ENCODE peak calls at places on chromosomes 3 and 15, in seven cellular contexts. S is Panc1, E is cardiac fibroblast, O is K562, X is right lobe of liver, L is GM12865, G is upper lobe of right lung. F is an unnamed sample.

GRCh38 chr3:169509780-169510179 is 153.7 kb downstream of the MECOM start:
- DNase-seq in E (no peak), O (no peak), L (no peak), G (no peak), S (no peak), X (no peak), F (no peak)

GRCh38 chr3:170808041-170808440 is 62.0 kb downstream of the RPL22L1 start:
- DNase-seq in S (no peak), O (no peak), E (no peak), X (no peak), G (no peak), L (no peak), F (no peak)

GRCh38 chr3:169147246-169148008 is 516.1 kb downstream of the MECOM start:
- DNase-seq in L (no peak), O (peak; percentile 74), G (peak; percentile 68), E (peak; percentile 74), X (peak; percentile 47), S (no peak), F (no peak)

GRCh38 chr3:58291671-58292338 is 14.2 kb upstream of the RPP14 start:
- DNase-seq in G (no peak), L (no peak), S (no peak), E (no peak), O (no peak), X (no peak), F (no peak)

GRCh38 chr3:185693985-185694675 is 108.0 kb downstream of the SENP2 start:
- DNase-seq in E (peak; percentile 60), S (no peak), G (no peak), O (no peak), X (no peak), L (no peak), F (no peak)

GRCh38 chr3:176426371-176426770 is 770.9 kb downstream of the TBL1XR1 start:
- DNase-seq in O (no peak), G (no peak), L (no peak), S (no peak), E (no peak), X (no peak), F (no peak)

GRCh38 chr15:39585871-39586301 is 5.0 kb downstream of the THBS1 start:
- DNase-seq in E (no peak), O (no peak), G (no peak), S (no peak), L (no peak), X (no peak), F (no peak)

GRCh38 chr3:187955076-187955952 is 198.6 kb upstream of the LPP start:
- DNase-seq in X (peak; percentile 75), S (no peak), E (peak; percentile 92), L (no peak), G (no peak), O (no peak), F (no peak)

GRCh38 chr3:19046440-19046839 is 101.9 kb upstream of the KCNH8 start:
- DNase-seq in L (no peak), E (peak; percentile 1), X (no peak), O (no peak), G (no peak), S (no peak), F (no peak)

GRCh38 chr15:70504305-70504951 is 258.9 kb downstream of the UACA start:
- DNase-seq in S (no peak), L (peak; percentile 91), G (peak; percentile 73), E (peak; percentile 94), O (no peak), X (no peak), F (peak; percentile 69)

GRCh38 chr3:132787616-132788015 is 65.4 kb upstream of the NPHP3 start:
- DNase-seq in E (peak; percentile 58), L (no peak), O (no peak), S (no peak), X (no peak), G (no peak), F (no peak)

GRCh38 chr15:89396723-89397652 is 62.4 kb upstream of the POLG start:
- DNase-seq in E (no peak), S (no peak), G (no peak), O (no peak), X (no peak), L (no peak), F (no peak)

GRCh38 chr3:100518244-100518643 is 25.8 kb downstream of the TMEM45A start:
- DNase-seq in O (no peak), G (no peak), S (no peak), L (no peak), E (no peak), X (no peak), F (no peak)

GRCh38 chr3:119352863-119353527 is 58.8 kb downstream of the ARHGAP31 start:
- DNase-seq in L (peak; percentile 61), S (no peak), O (no peak), G (no peak), E (peak; percentile 85), X (no peak), F (peak; percentile 37)

GRCh38 chr3:154701055-154701454 is 271.1 kb upstream of the GPR149 start:
- DNase-seq in G (no peak), L (no peak), O (no peak), E (no peak), X (no peak), S (no peak), F (no peak)

GRCh38 chr3:30393079-30393478 is 213.3 kb upstream of the TGFBR2 start:
- DNase-seq in E (no peak), G (no peak), X (no peak), O (no peak), S (no peak), L (no peak), F (no peak)

GRCh38 chr3:3708769-3709115 is 90.5 kb upstream of the LRRN1 start:
- DNase-seq in O (no peak), X (no peak), G (no peak), L (no peak), E (no peak), S (no peak), F (no peak)

GRCh38 chr3:157347577-157348303 is 88.9 kb upstream of the PTX3 start:
- DNase-seq in L (no peak), S (no peak), X (no peak), E (peak; percentile 92), O (peak; percentile 40), G (no peak), F (no peak)

GRCh38 chr15:47399100-47399499 is 318.2 kb upstream of the SEMA6D start:
- DNase-seq in G (no peak), S (no peak), L (no peak), X (no peak), E (no peak), O (no peak), F (no peak)

GRCh38 chr3:34260266-34260990 is 462.0 kb downstream of the PDCD6IP start:
- DNase-seq in S (peak; percentile 4), O (peak; percentile 52), X (peak; percentile 48), E (peak; percentile 78), L (peak; percentile 61), G (no peak), F (no peak)

GRCh38 chr3:112688819-112689218 is 47.9 kb upstream of the CCDC80 start:
- DNase-seq in G (no peak), O (no peak), E (no peak), L (no peak), X (no peak), S (no peak), F (no peak)

GRCh38 chr3:62201438-62202035 is 171.8 kb downstream of the FEZF2 start:
- DNase-seq in S (peak; percentile 8), E (peak; percentile 63), O (peak; percentile 36), G (no peak), X (no peak), L (peak; percentile 28), F (no peak)

GRCh38 chr15:90836296-90836871 is 32.0 kb upstream of the FURIN start:
- DNase-seq in L (no peak), O (peak; percentile 67), G (no peak), X (no peak), S (no peak), E (peak; percentile 73), F (no peak)

GRCh38 chr15:27028836-27029482 is 58.0 kb downstream of the GABRG3 start:
- DNase-seq in O (no peak), L (no peak), S (no peak), G (no peak), X (no peak), E (no peak), F (no peak)

GRCh38 chr3:150761831-150762661 is 923 bp downstream of the SIAH2 start:
- DNase-seq in X (peak; percentile 75), G (peak; percentile 71), O (peak; percentile 51), L (peak; percentile 42), E (peak; percentile 53), S (no peak), F (no peak)

GRCh38 chr15:24748812-24749439 is 73.4 kb downstream of the NPAP1 start:
- DNase-seq in X (no peak), O (no peak), S (no peak), L (no peak), E (no peak), G (no peak), F (no peak)
- TF ChIP-seq CTCF in X (no peak), O (no peak), S (no peak), L (no peak), E (no peak), G (no peak), F (no peak)

GRCh38 chr3:94024385-94024784 is 4.0 kb downstream of the STX19 start:
- DNase-seq in G (no peak), E (peak; percentile 25), O (no peak), L (no peak), X (no peak), S (no peak), F (no peak)
- TF ChIP-seq CTCF in G (no peak), E (no peak), O (no peak), L (no peak), X (no peak), S (no peak), F (no peak)

DNA sequence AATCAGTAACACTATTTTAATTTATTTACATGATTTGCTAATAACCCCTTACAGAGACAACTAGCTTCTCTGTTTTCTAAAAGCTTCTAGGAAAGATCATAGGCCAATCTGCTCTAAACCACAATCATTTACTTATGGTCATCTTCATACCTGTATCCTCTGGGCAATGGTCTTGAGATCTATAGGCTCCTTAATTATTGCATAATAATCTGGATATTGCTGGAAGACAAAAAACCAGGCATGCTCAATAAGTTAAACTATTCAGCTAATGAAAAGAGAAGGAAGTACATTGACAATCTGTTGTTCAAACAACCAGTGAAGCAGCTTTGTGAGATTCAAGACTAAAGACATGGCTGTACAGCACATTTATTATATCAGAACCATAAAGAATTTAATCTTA is 34.1 kb downstream of the PBRM1 start:
- DNase-seq in S (no peak), O (no peak), L (no peak), X (no peak), G (no peak), E (no peak), F (no peak)
- TF ChIP-seq CTCF in S (no peak), O (no peak), L (no peak), X (no peak), G (no peak), E (no peak), F (no peak)

DNA sequence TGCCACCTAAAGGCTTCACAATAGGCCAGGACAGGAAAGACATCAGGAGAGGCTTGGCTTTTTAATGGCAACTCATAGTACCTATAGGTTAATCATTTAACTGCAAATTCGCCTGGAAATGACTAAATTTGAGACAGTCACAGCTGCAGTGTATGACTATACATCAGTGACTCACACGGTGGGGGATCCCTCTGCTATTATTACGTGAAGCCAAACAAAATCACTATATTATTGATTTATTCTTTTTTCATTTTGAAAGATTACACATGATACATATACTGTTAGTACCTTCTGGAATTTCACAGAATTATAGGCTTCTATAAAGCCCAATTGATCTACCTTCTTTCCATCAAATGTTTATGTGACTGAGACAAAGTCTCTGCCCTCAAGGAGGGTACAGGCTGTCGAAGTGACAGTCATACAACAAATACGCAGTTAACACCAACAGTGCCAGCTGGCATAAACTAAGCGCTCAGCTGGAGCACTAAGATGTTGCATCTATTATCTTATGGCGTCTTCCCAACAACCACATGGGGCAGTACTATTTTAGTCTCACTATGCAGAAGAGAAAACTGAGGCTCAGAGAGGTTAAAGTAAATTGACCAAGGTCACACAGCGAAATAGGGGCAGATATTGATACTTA is 82.0 kb upstream of the LMOD3 start:
- DNase-seq in G (no peak), X (no peak), S (no peak), E (peak; percentile 48), O (no peak), L (peak; percentile 51), F (no peak)
- TF ChIP-seq CTCF in G (no peak), X (no peak), S (no peak), E (no peak), O (no peak), L (no peak), F (no peak)